ENCODE peak calls at places on chromosomes 12 and 14, in four cellular contexts. One of them, this sample, is unnamed.

GRCh38 chr14:54676822-54677708 is 110.1 kb downstream of the SAMD4A start:
- DNase-seq in HepG2: no peak
- DNase-seq in SK-N-SH: peak; percentile 38
- DNase-seq in K562: no peak
- DNase-seq in this sample: peak; percentile 28

GRCh38 chr12:122356192-122356635 is 66.3 kb downstream of the CLIP1 start:
- DNase-seq in HepG2: peak; percentile 54
- DNase-seq in SK-N-SH: peak; percentile 77
- DNase-seq in K562: peak; percentile 51
- DNase-seq in this sample: peak; percentile 35

GRCh38 chr14:99314623-99315022 is 42.6 kb upstream of the BCL11B start:
- DNase-seq in HepG2: no peak
- DNase-seq in K562: no peak
- DNase-seq in SK-N-SH: no peak
- DNase-seq in this sample: no peak

GRCh38 chr12:112304411-112304810 is 77.8 kb downstream of the HECTD4 start:
- DNase-seq in K562: no peak
- DNase-seq in HepG2: no peak
- DNase-seq in SK-N-SH: no peak
- DNase-seq in this sample: no peak

GRCh38 chr12:41962171-41962572 is 182.5 kb downstream of the GXYLT1 start:
- DNase-seq in HepG2: no peak
- DNase-seq in K562: no peak
- DNase-seq in SK-N-SH: no peak
- DNase-seq in this sample: no peak

GRCh38 chr12:32875990-32876389 is 20.6 kb downstream of the PKP2 start:
- DNase-seq in SK-N-SH: no peak
- DNase-seq in K562: no peak
- DNase-seq in HepG2: no peak
- DNase-seq in this sample: no peak

GRCh38 chr12:39236994-39237393 is 205.9 kb downstream of the KIF21A start:
- DNase-seq in HepG2: no peak
- DNase-seq in K562: no peak
- DNase-seq in SK-N-SH: no peak
- DNase-seq in this sample: no peak

GRCh38 chr14:100025111-100025510 is 40.1 kb upstream of the EVL start:
- DNase-seq in SK-N-SH: peak; percentile 56
- DNase-seq in HepG2: peak; percentile 35
- DNase-seq in K562: peak; percentile 52
- DNase-seq in this sample: peak; percentile 64

GRCh38 chr12:7075931-7076330 is 15.4 kb downstream of the C1S start:
- DNase-seq in SK-N-SH: no peak
- DNase-seq in K562: no peak
- DNase-seq in HepG2: no peak
- DNase-seq in this sample: no peak

GRCh38 chr12:1930816-1931597 is 12.6 kb upstream of the CACNA2D4 start:
- DNase-seq in K562: no peak
- DNase-seq in SK-N-SH: peak; percentile 21
- DNase-seq in HepG2: no peak
- DNase-seq in this sample: no peak

GRCh38 chr12:56634837-56635538 is 4.9 kb upstream of the BAZ2A start:
- DNase-seq in SK-N-SH: peak; percentile 85
- DNase-seq in K562: peak; percentile 76
- DNase-seq in HepG2: peak; percentile 75
- DNase-seq in this sample: peak; percentile 80

GRCh38 chr12:25436206-25436912 is 116.7 kb downstream of the LMNTD1 start:
- DNase-seq in SK-N-SH: peak; percentile 64
- DNase-seq in HepG2: peak; percentile 49
- DNase-seq in K562: peak; percentile 24
- DNase-seq in this sample: no peak

GRCh38 chr12:12883369-12884001 is 7.9 kb upstream of the GPRC5A start:
- DNase-seq in SK-N-SH: no peak
- DNase-seq in K562: peak; percentile 23
- DNase-seq in HepG2: peak; percentile 77
- DNase-seq in this sample: no peak

GRCh38 chr14:55130194-55130550 is 1.1 kb downstream of the LGALS3 start:
- DNase-seq in K562: no peak
- DNase-seq in HepG2: peak; percentile 34
- DNase-seq in SK-N-SH: no peak
- DNase-seq in this sample: no peak

GRCh38 chr12:113934060-113934829 is 31.9 kb downstream of the RBM19 start:
- DNase-seq in HepG2: no peak
- DNase-seq in K562: no peak
- DNase-seq in SK-N-SH: no peak
- DNase-seq in this sample: no peak

GRCh38 chr14:76922599-76922998 is 96.4 kb downstream of the LRRC74A start:
- DNase-seq in HepG2: no peak
- DNase-seq in K562: no peak
- DNase-seq in SK-N-SH: no peak
- DNase-seq in this sample: no peak

GRCh38 chr12:111155521-111155920 is 213.4 kb downstream of the PHETA1 start:
- DNase-seq in SK-N-SH: no peak
- DNase-seq in K562: no peak
- DNase-seq in HepG2: no peak
- DNase-seq in this sample: no peak

GRCh38 chr12:109613611-109614455 is 40.2 kb downstream of the MVK start:
- DNase-seq in SK-N-SH: no peak
- DNase-seq in HepG2: no peak
- DNase-seq in K562: no peak
- DNase-seq in this sample: peak; percentile 28

GRCh38 chr12:9742665-9743064 is 9.8 kb upstream of the CLECL1 start:
- DNase-seq in K562: no peak
- DNase-seq in SK-N-SH: no peak
- DNase-seq in HepG2: no peak
- DNase-seq in this sample: no peak

GRCh38 chr14:54606178-54606577 is 39.2 kb downstream of the SAMD4A start:
- DNase-seq in SK-N-SH: no peak
- DNase-seq in K562: no peak
- DNase-seq in HepG2: no peak
- DNase-seq in this sample: peak; percentile 28

GRCh38 chr12:132163041-132163910 is 19.0 kb downstream of the NOC4L start:
- DNase-seq in HepG2: no peak
- DNase-seq in SK-N-SH: no peak
- DNase-seq in K562: no peak
- DNase-seq in this sample: no peak

GRCh38 chr12:29725587-29726320 is 58.0 kb downstream of the TMTC1 start:
- DNase-seq in SK-N-SH: peak; percentile 26
- DNase-seq in K562: no peak
- DNase-seq in HepG2: no peak
- DNase-seq in this sample: no peak

GRCh38 chr14:77027538-77028383 is 747 bp downstream of the IRF2BPL start:
- DNase-seq in SK-N-SH: peak; percentile 82
- DNase-seq in K562: peak; percentile 76
- DNase-seq in HepG2: no peak
- DNase-seq in this sample: peak; percentile 58

GRCh38 chr12:123388948-123389559 is 5.1 kb downstream of the KMT5A start:
- DNase-seq in HepG2: no peak
- DNase-seq in SK-N-SH: peak; percentile 82
- DNase-seq in K562: peak; percentile 67
- DNase-seq in this sample: no peak

GRCh38 chr12:123391546-123392343 is 7.8 kb downstream of the KMT5A start:
- DNase-seq in K562: no peak
- DNase-seq in HepG2: no peak
- DNase-seq in SK-N-SH: no peak
- DNase-seq in this sample: no peak

GRCh38 chr12:123388218-123388947 is 4.5 kb downstream of the KMT5A start:
- DNase-seq in SK-N-SH: peak; percentile 98
- DNase-seq in HepG2: peak; percentile 58
- DNase-seq in K562: peak; percentile 86
- DNase-seq in this sample: peak; percentile 62

GRCh38 chr12:123390415-123391093 is 6.6 kb downstream of the KMT5A start:
- DNase-seq in SK-N-SH: no peak
- DNase-seq in HepG2: no peak
- DNase-seq in K562: no peak
- DNase-seq in this sample: no peak

DNA sequence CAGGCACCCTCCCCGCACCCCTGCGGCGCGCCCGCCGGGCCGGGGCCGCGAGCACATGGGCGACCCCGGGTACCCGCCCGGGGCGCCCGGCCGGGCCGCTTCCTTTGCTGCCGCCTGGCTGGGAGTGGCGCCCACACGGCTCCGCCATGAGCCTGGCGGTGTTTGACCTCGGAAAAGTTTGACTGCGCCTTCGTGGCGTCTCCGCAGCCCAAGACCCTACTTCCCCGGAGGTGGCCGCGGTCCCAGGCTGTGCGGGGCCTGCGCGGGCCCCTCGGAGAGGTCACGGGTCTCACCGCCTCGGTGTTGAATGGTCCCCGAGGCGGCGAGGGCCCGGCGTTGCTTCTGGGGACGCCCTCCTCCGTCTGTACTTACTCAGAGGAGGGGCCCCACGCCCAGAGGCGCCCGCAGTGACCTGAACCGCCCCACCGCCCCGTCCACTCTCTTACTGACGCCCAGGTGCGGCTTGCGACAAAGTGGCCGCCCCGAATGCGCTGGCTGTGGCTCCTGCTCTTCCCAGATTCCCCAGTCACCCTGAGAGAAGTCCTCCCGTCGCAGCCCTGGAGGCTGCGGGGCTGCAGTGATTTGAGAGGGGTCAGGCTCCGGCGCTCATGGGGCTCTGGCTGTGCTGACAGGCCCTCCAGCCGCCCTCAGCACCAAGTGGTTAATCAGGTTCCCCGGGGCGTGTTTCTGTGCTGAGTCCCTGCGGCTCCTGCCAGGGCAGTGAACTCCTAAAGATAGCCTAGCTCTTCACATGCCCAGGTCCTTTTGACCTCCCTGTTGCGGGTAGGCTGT is 5.8 kb downstream of the KMT5A start:
- DNase-seq in HepG2: peak; percentile 45
- DNase-seq in K562: peak; percentile 70
- DNase-seq in SK-N-SH: peak; percentile 77
- DNase-seq in this sample: peak; percentile 57
- TF ChIP-seq FOXJ3 in HepG2: no peak
- TF ChIP-seq FOXJ3 in K562: no peak
- TF ChIP-seq FOXJ3 in SK-N-SH: no peak
- TF ChIP-seq FOXJ3 in this sample: no peak

GRCh38 chr14:89417469-89418225 is 614 bp upstream of the FOXN3 start:
- DNase-seq in SK-N-SH: peak; percentile 61
- DNase-seq in K562: no peak
- DNase-seq in HepG2: peak; percentile 74
- DNase-seq in this sample: peak; percentile 39
- TF ChIP-seq CTCF in SK-N-SH: peak; percentile 53
- TF ChIP-seq CTCF in K562: no peak
- TF ChIP-seq CTCF in HepG2: peak; percentile 60
- TF ChIP-seq CTCF in this sample: no peak

DNA sequence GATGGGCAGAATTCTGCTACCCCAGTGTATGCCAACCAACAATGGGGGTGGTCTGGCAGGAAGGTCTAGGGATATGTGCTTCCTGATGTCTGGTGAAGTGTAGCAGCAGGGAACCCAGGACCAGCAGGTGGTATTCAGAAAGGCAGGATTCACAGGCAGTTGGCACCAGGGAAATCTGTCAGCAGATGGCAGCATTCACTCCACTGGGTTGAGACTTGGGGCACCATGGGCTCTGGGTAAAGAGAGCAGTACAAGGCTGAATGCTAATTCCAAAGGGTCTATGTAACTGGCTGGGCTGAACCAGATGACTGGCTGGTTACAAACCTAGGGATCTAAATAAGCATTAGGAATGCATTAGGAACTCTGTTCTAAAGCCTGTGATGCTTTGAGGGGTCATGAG is 466.9 kb upstream of the STXBP6 start:
- DNase-seq in K562: no peak
- DNase-seq in SK-N-SH: peak; percentile 2
- DNase-seq in HepG2: no peak
- DNase-seq in this sample: peak; percentile 48
- TF ChIP-seq FOXJ3 in K562: no peak
- TF ChIP-seq FOXJ3 in SK-N-SH: no peak
- TF ChIP-seq FOXJ3 in HepG2: no peak
- TF ChIP-seq FOXJ3 in this sample: no peak

GRCh38 chr12:84624601-84625000 is 288.0 kb downstream of the SLC6A15 start:
- DNase-seq in SK-N-SH: no peak
- DNase-seq in HepG2: no peak
- DNase-seq in K562: no peak
- DNase-seq in this sample: no peak

DNA sequence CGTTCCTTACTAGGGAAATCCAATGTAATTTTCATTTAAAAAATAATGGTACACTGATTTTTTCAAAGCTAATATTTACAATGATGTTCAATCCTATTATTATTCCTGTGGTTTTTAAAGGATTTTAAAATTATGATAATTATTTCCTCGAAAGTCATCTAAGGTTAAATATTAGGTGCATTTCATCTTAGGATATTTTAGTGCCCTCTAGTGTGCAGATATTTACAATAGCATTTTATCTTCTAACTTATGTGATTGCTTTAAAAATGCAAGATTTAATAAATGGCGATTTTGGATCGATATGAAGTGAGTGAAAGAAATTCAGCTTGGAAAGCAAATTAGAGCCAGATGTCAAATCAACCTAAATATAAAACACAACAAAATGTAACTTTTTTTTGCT is 293.5 kb downstream of the SLC6A15 start:
- DNase-seq in SK-N-SH: no peak
- DNase-seq in HepG2: no peak
- DNase-seq in K562: no peak
- DNase-seq in this sample: no peak
- TF ChIP-seq CTCF in SK-N-SH: peak; percentile 65
- TF ChIP-seq CTCF in HepG2: no peak
- TF ChIP-seq CTCF in K562: no peak
- TF ChIP-seq CTCF in this sample: no peak

DNA sequence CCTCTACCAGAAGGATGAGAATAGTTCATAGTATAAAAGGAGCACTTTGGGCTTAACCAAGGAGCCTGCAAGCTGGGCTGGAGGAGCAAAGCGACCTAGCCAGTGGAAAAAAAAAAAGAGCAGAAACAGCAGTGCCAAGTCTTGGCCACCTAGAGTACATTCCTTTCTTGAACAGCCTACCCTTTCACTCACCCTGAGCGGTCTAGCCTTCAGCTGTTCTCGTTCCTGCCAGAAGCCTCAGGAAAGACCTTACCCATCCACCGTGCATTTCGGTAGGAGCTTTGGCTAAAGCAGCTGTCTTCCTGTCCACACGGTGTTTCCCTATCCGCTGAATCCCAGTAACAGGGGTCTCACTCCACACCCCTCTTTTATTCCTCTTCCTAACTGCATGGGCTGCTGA is 88.7 kb upstream of the METAP2 start:
- DNase-seq in K562: no peak
- DNase-seq in HepG2: no peak
- DNase-seq in SK-N-SH: no peak
- DNase-seq in this sample: no peak
- TF ChIP-seq FOXJ3 in K562: no peak
- TF ChIP-seq FOXJ3 in HepG2: no peak
- TF ChIP-seq FOXJ3 in SK-N-SH: no peak
- TF ChIP-seq FOXJ3 in this sample: no peak

This sample was measured in WTC11.